ENCODE peak calls at places on chromosomes 7 and 10, in six cellular contexts. M is IMR-90, G is H1, P is neuronal stem cell, Q is H9, S is mesenchymal stem cell. E is an unnamed sample.

GRCh38 chr7:120805636-120806388 is 52.1 kb downstream of the TSPAN12 start:
- DNase-seq in G (peak), S (peak), Q (peak), M (peak), P (peak), E (peak)

GRCh38 chr10:8242295-8242872 is 187.9 kb downstream of the GATA3 start:
- DNase-seq in G (no peak), S (no peak), Q (no peak), M (no peak), P (no peak), E (peak)

GRCh38 chr10:73174148-73174925 is 6.4 kb downstream of the FAM149B1 start:
- DNase-seq in G (no peak), S (no peak), M (no peak), P (no peak), Q (no peak), E (no peak)

GRCh38 chr10:53064609-53065008 is 292.0 kb upstream of the MBL2 start:
- DNase-seq in M (no peak), Q (no peak), S (no peak), G (no peak), P (no peak), E (no peak)

GRCh38 chr10:86592413-86592812 is 61.9 kb upstream of the OPN4 start:
- DNase-seq in S (no peak), Q (peak), M (no peak), G (no peak), P (no peak), E (no peak)

GRCh38 chr10:16732376-16732775 is 84.8 kb downstream of the RSU1 start:
- DNase-seq in Q (no peak), P (no peak), G (no peak), M (peak), S (no peak), E (no peak)

GRCh38 chr10:11447571-11447970 is 163.9 kb downstream of the USP6NL start:
- DNase-seq in P (no peak), M (no peak), S (no peak), Q (no peak), G (no peak), E (no peak)

GRCh38 chr10:86252051-86252450 is 114.5 kb downstream of the GRID1 start:
- DNase-seq in P (no peak), Q (no peak), M (no peak), S (no peak), G (no peak), E (no peak)

GRCh38 chr7:30476401-30477145 is 2.0 kb downstream of the NOD1 start:
- DNase-seq in S (no peak), P (no peak), G (peak), M (no peak), Q (no peak), E (no peak)

GRCh38 chr7:67487316-67487715 is 490.7 kb downstream of the TYW1 start:
- DNase-seq in P (no peak), G (no peak), M (no peak), S (no peak), Q (no peak), E (no peak)

GRCh38 chr7:73681031-73681430 is 2.2 kb downstream of the DNAJC30 start:
- DNase-seq in M (peak), P (no peak), Q (no peak), S (peak), G (no peak), E (no peak)

GRCh38 chr7:13144622-13145021 is 457.2 kb downstream of the ARL4A start:
- DNase-seq in M (peak), Q (no peak), S (peak), G (no peak), P (no peak), E (no peak)

GRCh38 chr10:79264942-79265341 is 82.3 kb upstream of the PPIF start:
- DNase-seq in G (no peak), M (peak), S (peak), Q (no peak), P (no peak), E (peak)

GRCh38 chr7:136677456-136678365 is 190.7 kb upstream of the CHRM2 start:
- DNase-seq in M (peak), Q (no peak), S (peak), G (no peak), P (no peak), E (peak)

DNA sequence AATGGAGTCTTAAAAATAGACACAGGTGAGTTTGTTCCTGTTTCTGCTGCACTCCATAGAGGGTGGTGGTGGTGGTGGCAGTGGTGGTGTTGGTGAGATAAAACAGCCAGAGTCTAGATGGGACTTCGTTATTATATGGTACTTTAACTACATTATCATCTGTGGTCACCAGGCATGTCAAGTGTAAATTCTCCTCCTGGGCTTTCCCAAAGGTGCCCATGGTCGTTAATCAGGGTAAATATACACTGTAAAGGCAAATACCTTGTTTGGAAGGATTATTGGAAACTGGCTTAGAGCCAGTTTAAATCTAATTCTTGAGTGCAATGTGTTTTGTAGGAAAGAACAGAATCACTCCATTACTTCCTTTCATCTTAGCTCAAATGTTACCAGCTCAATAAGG is 21.5 kb upstream of the COMMD3 start:
- DNase-seq in P (no peak), S (no peak), Q (no peak), G (no peak), M (no peak), E (no peak)
- H2BK15ac ChIP-seq in P (no peak), S (no peak), Q (no peak), G (no peak), M (no peak), E (no peak)

DNA sequence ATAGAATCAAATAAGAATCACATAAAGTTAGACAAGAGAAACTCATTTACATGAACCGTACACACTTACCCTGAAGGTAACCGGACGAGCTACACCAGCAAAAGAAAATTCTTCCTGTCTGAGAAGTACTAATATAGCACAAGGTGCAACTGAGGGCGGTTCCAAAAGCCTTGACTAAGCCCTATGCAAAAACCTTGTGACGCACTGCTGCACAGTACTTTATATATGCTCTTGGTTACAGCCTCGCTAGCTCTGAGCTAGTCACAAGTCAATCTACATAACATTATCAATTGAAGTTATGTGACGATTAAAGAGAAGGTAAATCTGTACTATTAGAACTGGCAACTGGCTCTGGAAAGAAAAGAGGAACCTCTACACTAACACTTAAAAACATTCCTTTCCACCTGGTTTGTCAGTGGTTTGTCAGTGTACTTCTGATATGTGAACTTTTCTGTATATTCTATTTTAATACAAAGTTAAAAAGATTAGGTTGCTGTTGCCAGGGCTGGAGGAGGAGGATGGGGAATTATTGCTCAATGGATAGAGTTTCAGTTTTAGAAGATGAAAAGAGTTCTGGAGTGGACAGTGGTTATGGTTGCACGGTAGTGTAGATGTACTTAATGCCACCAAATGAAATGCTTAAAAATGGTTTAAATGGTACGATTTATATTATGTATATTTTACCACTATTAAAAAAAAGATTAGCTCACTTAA is 21.6 kb downstream of the NT5C3A start:
- DNase-seq in M (peak), S (peak), G (no peak), Q (no peak), P (no peak), E (no peak)
- H3K9ac ChIP-seq in M (no peak), S (peak), G (no peak), Q (no peak), P (no peak), E (no peak)

GRCh38 chr10:77845455-77845850 is 81.1 kb downstream of the DLG5 start:
- DNase-seq in P (no peak), Q (no peak), S (no peak), M (no peak), G (no peak), E (no peak)
- H2BK15ac ChIP-seq in P (no peak), Q (no peak), S (no peak), M (peak), G (no peak), E (no peak)

DNA sequence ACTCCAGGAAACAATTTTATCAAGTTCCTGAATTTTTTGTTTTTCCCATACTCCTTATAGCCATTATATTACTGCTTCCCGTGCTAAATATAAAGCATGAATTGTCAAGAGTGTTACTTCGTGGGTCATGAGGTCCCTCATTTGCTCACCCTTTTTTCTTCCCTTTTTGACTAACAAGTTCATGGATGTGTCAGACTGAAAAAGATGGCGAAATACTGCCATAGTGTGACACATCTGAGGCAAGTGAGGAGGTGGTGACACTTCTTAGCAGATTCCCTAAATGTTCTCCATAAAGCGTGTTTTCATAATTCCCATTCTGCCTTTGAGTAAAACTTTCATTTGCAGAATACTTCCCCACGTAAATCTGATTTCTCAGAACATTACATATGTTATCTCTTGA is 269.6 kb upstream of the FZD1 start:
- DNase-seq in Q (no peak), P (no peak), S (no peak), M (no peak), G (no peak), E (no peak)
- H3K9ac ChIP-seq in Q (no peak), P (no peak), S (no peak), M (no peak), G (no peak), E (no peak)

GRCh38 chr10:110717830-110718595 is 73.9 kb downstream of the RBM20 start:
- DNase-seq in S (no peak), M (no peak), G (no peak), P (no peak), Q (no peak), E (no peak)
- H2BK15ac ChIP-seq in S (no peak), M (no peak), G (no peak), P (no peak), Q (no peak), E (no peak)

GRCh38 chr7:100583132-100584045 is 2.5 kb downstream of the LRCH4 start:
- DNase-seq in M (peak), P (no peak), G (no peak), S (peak), Q (peak), E (no peak)
- H3K9ac ChIP-seq in M (peak), P (peak), G (no peak), S (peak), Q (no peak), E (peak)

E was measured in mesendoderm.